ENCODE peak calls at places on chromosomes 6 and 20, in five cellular contexts. N, B, U, Q and Y are unnamed samples.

GRCh38 chr20:16821211-16822089 is 73.3 kb downstream of the OTOR start:
- DNase-seq in N (peak; percentile 28), B (no peak), U (no peak), Q (peak; percentile 30), Y (peak; percentile 19)

GRCh38 chr6:128519132-128519930 is 1.1 kb downstream of the PTPRK start:
- DNase-seq in N (no peak), B (no peak), U (peak; percentile 58), Q (peak; percentile 1), Y (peak; percentile 18)

GRCh38 chr20:54292186-54292585 is 84.3 kb downstream of the PFDN4 start:
- DNase-seq in N (no peak), B (no peak), U (no peak), Q (no peak), Y (no peak)

GRCh38 chr6:32852018-32852843 is 1.3 kb downstream of the TAP1 start:
- DNase-seq in N (no peak), B (no peak), U (peak; percentile 62), Q (no peak), Y (no peak)

GRCh38 chr20:32807706-32808105 is 12.0 kb upstream of the MAPRE1 start:
- DNase-seq in N (no peak), B (no peak), U (no peak), Q (no peak), Y (no peak)

GRCh38 chr6:124064317-124065113 is 260.9 kb downstream of the NKAIN2 start:
- DNase-seq in N (no peak), B (no peak), U (no peak), Q (no peak), Y (peak; percentile 3)

GRCh38 chr6:47922391-47922790 is 140.6 kb downstream of the OPN5 start:
- DNase-seq in N (no peak), B (no peak), U (no peak), Q (no peak), Y (no peak)

GRCh38 chr20:57957397-57958049 is 247.7 kb upstream of the PMEPA1 start:
- DNase-seq in N (no peak), B (no peak), U (no peak), Q (no peak), Y (no peak)

GRCh38 chr20:25295386-25296093 is 47.7 kb downstream of the PYGB start:
- DNase-seq in N (no peak), B (no peak), U (peak; percentile 69), Q (no peak), Y (no peak)

GRCh38 chr6:40523505-40524172 is 63.5 kb downstream of the LRFN2 start:
- DNase-seq in N (no peak), B (no peak), U (no peak), Q (no peak), Y (no peak)

GRCh38 chr6:35092362-35093117 is 48.6 kb downstream of the TCP11 start:
- DNase-seq in N (no peak), B (no peak), U (no peak), Q (no peak), Y (no peak)

GRCh38 chr20:48709292-48709691 is 118.5 kb downstream of the PREX1 start:
- DNase-seq in N (no peak), B (no peak), U (no peak), Q (no peak), Y (no peak)

GRCh38 chr6:139334791-139335446 is 39.5 kb downstream of the CITED2 start:
- DNase-seq in N (peak; percentile 42), B (no peak), U (no peak), Q (no peak), Y (no peak)

GRCh38 chr6:101402618-101403002 is 9.1 kb downstream of the GRIK2 start:
- DNase-seq in N (no peak), B (no peak), U (no peak), Q (no peak), Y (no peak)

GRCh38 chr20:43766395-43766794 is 39.6 kb upstream of the GTSF1L start:
- DNase-seq in N (no peak), B (no peak), U (peak; percentile 42), Q (no peak), Y (no peak)

GRCh38 chr6:157157228-157157627 is 166.1 kb downstream of the TMEM242 start:
- DNase-seq in N (no peak), B (no peak), U (no peak), Q (no peak), Y (no peak)

GRCh38 chr20:46936415-46937139 is 41.9 kb downstream of the EYA2 start:
- DNase-seq in N (no peak), B (no peak), U (no peak), Q (no peak), Y (no peak)

GRCh38 chr6:16472349-16473069 is 234.1 kb downstream of the GMPR start:
- DNase-seq in N (no peak), B (no peak), U (no peak), Q (peak; percentile 8), Y (no peak)

GRCh38 chr6:1864496-1864895 is 254.8 kb downstream of the FOXC1 start:
- DNase-seq in N (no peak), B (no peak), U (no peak), Q (no peak), Y (no peak)

GRCh38 chr6:12909828-12910227 is 193.3 kb downstream of the PHACTR1 start:
- DNase-seq in N (no peak), B (no peak), U (no peak), Q (no peak), Y (no peak)